ENCODE peak calls at places on chromosomes 13 and 19, in five cellular contexts. F is IMR-90, K is left ventricle myocardium inferior, P is heart right ventricle, E is progenitor cell of endocrine pancreas. X is an unnamed sample.

GRCh38 chr19:44576843-44577565 is 36.4 kb upstream of the IGSF23 start:
- DNase-seq in F (peak; percentile 20), K (no peak), E (no peak), P (no peak), X (peak; percentile 72)

GRCh38 chr13:33775339-33776108 is 42.4 kb upstream of the RFC3 start:
- DNase-seq in E (no peak), K (no peak), F (no peak), P (no peak), X (no peak)

GRCh38 chr13:113410472-113411201 is 42.7 kb downstream of the ADPRHL1 start:
- DNase-seq in P (no peak), E (no peak), F (peak; percentile 93), K (no peak), X (no peak)

GRCh38 chr19:51258165-51258564 is 7.3 kb downstream of the SIGLECL1 start:
- DNase-seq in F (no peak), P (no peak), E (no peak), K (no peak), X (no peak)

GRCh38 chr13:39864221-39864620 is 208.8 kb downstream of the COG6 start:
- DNase-seq in E (no peak), F (no peak), K (no peak), P (no peak), X (no peak)

GRCh38 chr19:40565910-40566495 is 10.7 kb upstream of the SHKBP1 start:
- DNase-seq in K (no peak), E (no peak), P (no peak), F (no peak), X (no peak)

GRCh38 chr19:11018179-11018578 is 57.3 kb downstream of the SMARCA4 start:
- DNase-seq in K (no peak), P (no peak), E (no peak), F (no peak), X (no peak)

GRCh38 chr13:32737111-32737571 is 150.9 kb downstream of the PDS5B start:
- DNase-seq in F (no peak), K (no peak), E (no peak), P (no peak), X (no peak)

GRCh38 chr13:37202264-37202663 is 96.8 kb upstream of the CSNK1A1L start:
- DNase-seq in K (no peak), F (peak; percentile 37), E (no peak), P (no peak), X (no peak)

GRCh38 chr19:10112037-10112751 is 701 bp downstream of the P2RY11 start:
- DNase-seq in E (no peak), K (no peak), F (no peak), P (no peak), X (no peak)

GRCh38 chr13:107185889-107186288 is 618.0 kb upstream of the ARGLU1 start:
- DNase-seq in E (no peak), K (no peak), P (no peak), F (peak; percentile 84), X (no peak)

GRCh38 chr13:35208587-35208986 is 266.5 kb downstream of the NBEA start:
- DNase-seq in K (no peak), F (no peak), P (no peak), E (no peak), X (no peak)

GRCh38 chr19:492091-492531 is 4.2 kb upstream of the MADCAM1 start:
- DNase-seq in P (no peak), K (no peak), E (no peak), F (no peak), X (no peak)

GRCh38 chr19:6078068-6078467 is 32.2 kb downstream of the RFX2 start:
- DNase-seq in K (no peak), P (no peak), E (no peak), F (no peak), X (no peak)

GRCh38 chr13:75635621-75636338 is at the start of gene LMO7:
- DNase-seq in E (peak; percentile 49), K (peak; percentile 50), F (peak; percentile 52), P (peak; percentile 37), X (peak; percentile 65)

GRCh38 chr13:49657241-49657641 is 28.9 kb downstream of the ARL11 start:
- DNase-seq in K (no peak), F (no peak), P (no peak), E (no peak), X (no peak)

GRCh38 chr13:77323858-77324257 is 3.0 kb downstream of the MYCBP2 start:
- DNase-seq in P (no peak), K (no peak), F (no peak), E (no peak), X (no peak)

GRCh38 chr19:2475018-2475701 is 767 bp upstream of the GADD45B start:
- DNase-seq in F (peak; percentile 48), E (no peak), K (peak; percentile 62), P (peak; percentile 29), X (peak; percentile 67)

GRCh38 chr13:75759531-75759930 is 123.4 kb downstream of the LMO7 start:
- DNase-seq in K (no peak), E (no peak), F (no peak), P (no peak), X (no peak)

GRCh38 chr19:16673226-16673625 is 12.3 kb downstream of the TMEM38A start:
- DNase-seq in K (no peak), F (no peak), P (no peak), E (no peak), X (no peak)

DNA sequence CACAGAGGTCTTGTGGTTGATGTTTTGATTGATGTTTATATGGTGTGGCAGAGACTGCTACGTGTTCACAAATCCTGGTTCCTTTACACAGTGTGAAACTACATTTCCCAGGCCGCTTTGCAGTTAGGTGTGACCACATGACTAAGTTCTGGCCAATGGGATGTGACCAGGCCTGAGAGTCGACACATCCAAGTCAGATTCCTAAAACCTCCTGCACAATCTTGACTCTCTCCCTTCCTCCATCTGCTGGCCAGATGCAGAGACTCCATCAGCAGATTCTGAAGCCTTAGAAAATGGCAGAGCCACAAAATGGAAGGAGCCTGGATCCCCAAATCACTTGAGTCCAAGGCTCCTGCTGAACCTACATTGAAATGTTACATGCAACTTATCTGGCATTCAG is 12.6 kb downstream of the CD37 start:
- DNase-seq in E (no peak), K (no peak), P (no peak), F (peak; percentile 82), X (no peak)
- TF ChIP-seq CTCF in E (no peak), K (no peak), P (no peak), F (peak; percentile 29), X (no peak)

DNA sequence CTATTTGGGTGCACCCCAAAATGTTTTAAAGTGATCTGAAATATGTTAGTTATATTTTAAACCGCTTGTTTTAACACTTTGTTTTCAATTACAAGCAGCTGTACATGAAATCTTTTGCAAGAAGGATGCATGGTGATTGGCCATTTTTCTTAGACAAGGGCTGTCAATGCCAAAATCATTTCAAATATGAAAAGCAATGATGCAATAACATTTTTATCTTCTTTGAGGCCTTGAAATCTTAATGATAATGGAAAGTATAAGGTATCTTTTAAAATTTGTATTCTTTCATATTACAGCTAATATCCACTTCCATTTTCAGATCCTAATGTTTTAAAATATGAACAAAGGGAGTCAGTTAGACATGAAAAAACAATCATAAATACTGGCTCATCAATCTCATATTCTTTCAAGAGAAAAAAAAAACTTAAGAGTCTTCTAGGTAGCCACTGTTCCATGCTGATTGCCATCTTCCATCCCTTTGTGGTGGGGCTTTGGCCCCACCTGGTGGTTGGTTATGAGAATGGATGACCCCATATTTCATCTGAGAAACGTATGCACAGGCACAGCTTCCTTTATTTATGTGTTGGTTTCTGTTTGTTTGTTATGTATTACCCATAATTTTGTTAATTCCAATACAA is 330.3 kb upstream of the MIR17HG start:
- DNase-seq in E (peak; percentile 20), K (no peak), F (peak; percentile 9), P (no peak), X (peak; percentile 67)
- TF ChIP-seq CTCF in E (peak; percentile 88), K (peak; percentile 70), F (peak; percentile 54), P (peak; percentile 28), X (peak; percentile 71)

GRCh38 chr19:9078651-9079050 is 8.2 kb upstream of the OR1M1 start:
- DNase-seq in F (no peak), P (no peak), K (no peak), E (no peak), X (no peak)
- TF ChIP-seq CTCF in F (no peak), P (no peak), K (no peak), E (no peak), X (no peak)

GRCh38 chr19:30968210-30968609 is 381.0 kb downstream of the TSHZ3 start:
- DNase-seq in P (no peak), K (no peak), E (no peak), F (no peak), X (no peak)
- TF ChIP-seq CTCF in P (no peak), K (no peak), E (no peak), F (peak; percentile 15), X (no peak)

X was measured in body of pancreas.